ENCODE peak calls at places on chromosome 22, in seven cellular contexts. X, F, Q, K, V, T and U are unnamed samples.

GRCh38 chr22:23578306-23578705 is 1.8 kb downstream of the IGLL1 start:
- DNase-seq in X (no peak), F (no peak), Q (no peak), K (no peak), V (no peak), T (no peak), U (no peak)

GRCh38 chr22:43895986-43896645 is 4.3 kb upstream of the PNPLA5 start:
- DNase-seq in X (no peak), F (no peak), Q (peak), K (no peak), V (no peak), T (no peak), U (no peak)

GRCh38 chr22:31474743-31475142 is 14.9 kb downstream of the EIF4ENIF1 start:
- DNase-seq in X (no peak), F (no peak), Q (no peak), K (no peak), V (no peak), T (no peak), U (peak)

GRCh38 chr22:39954584-39955055 is 5.6 kb upstream of the TMA7B start:
- DNase-seq in X (no peak), F (no peak), Q (no peak), K (peak), V (no peak), T (no peak), U (peak)

GRCh38 chr22:29375436-29376076 is 12.8 kb downstream of the AP1B1 start:
- DNase-seq in X (no peak), F (no peak), Q (no peak), K (no peak), V (no peak), T (no peak), U (peak)

GRCh38 chr22:29856496-29856895 is 18.4 kb upstream of the ASCC2 start:
- DNase-seq in X (no peak), F (no peak), Q (no peak), K (no peak), V (no peak), T (no peak), U (no peak)

GRCh38 chr22:30610299-30610698 is 3.3 kb downstream of the TCN2 start:
- DNase-seq in X (no peak), F (no peak), Q (no peak), K (no peak), V (no peak), T (no peak), U (no peak)

GRCh38 chr22:31038686-31039085 is 42.4 kb upstream of the SMTN start:
- DNase-seq in X (no peak), F (no peak), Q (no peak), K (no peak), V (no peak), T (no peak), U (no peak)

GRCh38 chr22:47390026-47390970 is 627.8 kb downstream of the TBC1D22A start:
- DNase-seq in X (no peak), F (no peak), Q (no peak), K (no peak), V (no peak), T (no peak), U (no peak)

GRCh38 chr22:39343259-39344045 is 6.3 kb upstream of the SYNGR1 start:
- DNase-seq in X (peak), F (peak), Q (peak), K (peak), V (peak), T (peak), U (peak)

GRCh38 chr22:44686873-44687600 is 15.0 kb upstream of the PRR5 start:
- DNase-seq in X (peak), F (no peak), Q (no peak), K (peak), V (no peak), T (no peak), U (peak)

GRCh38 chr22:32389685-32390084 is 22.4 kb downstream of the RTCB start:
- DNase-seq in X (peak), F (peak), Q (peak), K (no peak), V (no peak), T (no peak), U (peak)

GRCh38 chr22:29157759-29158535 is 47.7 kb upstream of the EMID1 start:
- DNase-seq in X (peak), F (no peak), Q (peak), K (peak), V (no peak), T (no peak), U (no peak)

GRCh38 chr22:17982572-17983141 is 41.7 kb downstream of the MICAL3 start:
- DNase-seq in X (no peak), F (no peak), Q (no peak), K (no peak), V (no peak), T (no peak), U (no peak)

GRCh38 chr22:30315962-30316576 is 10.7 kb downstream of the TBC1D10A start:
- DNase-seq in X (no peak), F (no peak), Q (no peak), K (no peak), V (no peak), T (no peak), U (peak)

GRCh38 chr22:39898997-39899396 is 1.9 kb upstream of the GRAP2 start:
- DNase-seq in X (no peak), F (no peak), Q (no peak), K (no peak), V (no peak), T (peak), U (no peak)

GRCh38 chr22:37162221-37163095 is 12.7 kb upstream of the IL2RB start:
- DNase-seq in X (no peak), F (no peak), Q (no peak), K (no peak), V (no peak), T (peak), U (no peak)

GRCh38 chr22:37163096-37163489 is 13.4 kb upstream of the IL2RB start:
- DNase-seq in X (no peak), F (no peak), Q (no peak), K (no peak), V (no peak), T (no peak), U (no peak)

GRCh38 chr22:37163618-37164534 is 14.2 kb upstream of the IL2RB start:
- DNase-seq in X (no peak), F (no peak), Q (no peak), K (no peak), V (no peak), T (peak), U (no peak)

GRCh38 chr22:37160037-37160436 is 10.3 kb upstream of the IL2RB start:
- DNase-seq in X (no peak), F (no peak), Q (no peak), K (no peak), V (no peak), T (no peak), U (no peak)

GRCh38 chr22:37161442-37161841 is 11.7 kb upstream of the IL2RB start:
- DNase-seq in X (peak), F (no peak), Q (peak), K (peak), V (no peak), T (no peak), U (no peak)
- TF ChIP-seq RFX5 in X (no peak), F (no peak), Q (no peak), K (no peak), V (no peak), T (no peak), U (no peak)

GRCh38 chr22:46112405-46112804 is 37.9 kb upstream of the PPARA start:
- DNase-seq in X (no peak), F (no peak), Q (no peak), K (no peak), V (no peak), T (no peak), U (no peak)
- TF ChIP-seq RFX5 in X (no peak), F (no peak), Q (no peak), K (no peak), V (no peak), T (no peak), U (no peak)

GRCh38 chr22:19807161-19807913 is 46.8 kb downstream of the TBX1 start:
- DNase-seq in X (no peak), F (peak), Q (no peak), K (no peak), V (no peak), T (no peak), U (no peak)
- TF ChIP-seq RFX5 in X (no peak), F (no peak), Q (no peak), K (no peak), V (no peak), T (no peak), U (no peak)

GRCh38 chr22:28015056-28015445 is 96.0 kb upstream of the PITPNB start:
- DNase-seq in X (no peak), F (no peak), Q (no peak), K (no peak), V (no peak), T (no peak), U (no peak)
- TF ChIP-seq RFX5 in X (no peak), F (no peak), Q (no peak), K (no peak), V (no peak), T (no peak), U (no peak)

GRCh38 chr22:19715286-19715939 is 1.1 kb downstream of the SEPTIN5 start:
- DNase-seq in X (no peak), F (no peak), Q (no peak), K (no peak), V (no peak), T (no peak), U (no peak)

GRCh38 chr22:19717691-19718254 is 3.5 kb downstream of the SEPTIN5 start:
- DNase-seq in X (peak), F (peak), Q (peak), K (no peak), V (no peak), T (no peak), U (peak)

GRCh38 chr22:19717181-19717580 is 2.9 kb downstream of the SEPTIN5 start:
- DNase-seq in X (no peak), F (peak), Q (no peak), K (no peak), V (no peak), T (no peak), U (no peak)

GRCh38 chr22:19716041-19716828 is 1.9 kb downstream of the SEPTIN5 start:
- DNase-seq in X (no peak), F (no peak), Q (no peak), K (no peak), V (no peak), T (no peak), U (no peak)

GRCh38 chr22:19716829-19717105 is 2.5 kb downstream of the SEPTIN5 start:
- DNase-seq in X (no peak), F (no peak), Q (no peak), K (no peak), V (no peak), T (no peak), U (no peak)
- TF ChIP-seq RFX5 in X (no peak), F (no peak), Q (no peak), K (no peak), V (no peak), T (no peak), U (no peak)

DNA sequence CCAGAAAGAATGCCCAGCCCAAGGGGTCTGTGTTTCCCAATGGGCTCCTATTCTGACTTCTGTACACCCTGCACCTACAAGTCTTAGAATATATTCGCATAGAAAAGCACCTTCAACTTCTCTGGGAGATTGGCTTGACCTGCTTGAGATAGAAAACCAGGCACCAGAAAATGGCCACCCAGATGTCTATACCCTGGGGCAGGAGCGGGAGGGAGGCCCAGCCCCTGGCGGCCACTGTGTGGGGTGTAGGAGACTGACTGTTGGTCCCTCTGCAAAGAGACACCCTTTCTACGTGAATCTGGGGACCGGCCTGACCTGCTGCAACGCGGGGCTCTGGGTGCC is 8.5 kb downstream of the DENND6B start:
- DNase-seq in X (no peak), F (peak), Q (no peak), K (no peak), V (no peak), T (no peak), U (no peak)
- TF ChIP-seq RFX5 in X (no peak), F (no peak), Q (no peak), K (no peak), V (no peak), T (no peak), U (no peak)